ENCODE peak calls at places on chromosomes 11 and 22, in eight cellular contexts. One of them, this sample, is unnamed.

GRCh38 chr11:125941606-125942275 is 4.1 kb upstream of the VSIG10L2 start:
- DNase-seq in psoas muscle: peak; percentile 74
- DNase-seq in fibroblast of pulmonary artery: peak; percentile 34
- DNase-seq in neural progenitor cell: peak; percentile 80
- DNase-seq in PC-3: peak; percentile 72
- DNase-seq in OCI-LY7: peak; percentile 60
- DNase-seq in AG04450: no peak
- DNase-seq in epithelial cell of esophagus: peak; percentile 57
- DNase-seq in this sample: peak; percentile 11

GRCh38 chr11:55503449-55503848 is 50.8 kb upstream of the OR4C15 start:
- DNase-seq in psoas muscle: no peak
- DNase-seq in fibroblast of pulmonary artery: no peak
- DNase-seq in neural progenitor cell: no peak
- DNase-seq in PC-3: peak; percentile 15
- DNase-seq in OCI-LY7: no peak
- DNase-seq in AG04450: no peak
- DNase-seq in epithelial cell of esophagus: no peak
- DNase-seq in this sample: no peak

GRCh38 chr11:71140206-71140919 is 112.0 kb downstream of the SHANK2 start:
- DNase-seq in psoas muscle: no peak
- DNase-seq in fibroblast of pulmonary artery: no peak
- DNase-seq in neural progenitor cell: no peak
- DNase-seq in PC-3: no peak
- DNase-seq in OCI-LY7: no peak
- DNase-seq in AG04450: no peak
- DNase-seq in epithelial cell of esophagus: peak; percentile 60
- DNase-seq in this sample: no peak

GRCh38 chr11:105045897-105046296 is 762 bp upstream of the CARD16 start:
- DNase-seq in psoas muscle: peak; percentile 54
- DNase-seq in fibroblast of pulmonary artery: peak; percentile 11
- DNase-seq in neural progenitor cell: no peak
- DNase-seq in PC-3: no peak
- DNase-seq in OCI-LY7: no peak
- DNase-seq in AG04450: no peak
- DNase-seq in epithelial cell of esophagus: peak; percentile 29
- DNase-seq in this sample: peak; percentile 49

GRCh38 chr11:63939351-63939920 is 634 bp downstream of the NAA40 start:
- DNase-seq in psoas muscle: no peak
- DNase-seq in fibroblast of pulmonary artery: peak; percentile 37
- DNase-seq in neural progenitor cell: no peak
- DNase-seq in PC-3: peak; percentile 37
- DNase-seq in OCI-LY7: peak; percentile 26
- DNase-seq in AG04450: no peak
- DNase-seq in epithelial cell of esophagus: peak; percentile 46
- DNase-seq in this sample: no peak

GRCh38 chr11:130390071-130390758 is 38.2 kb downstream of the ADAMTS8 start:
- DNase-seq in psoas muscle: no peak
- DNase-seq in fibroblast of pulmonary artery: peak; percentile 78
- DNase-seq in neural progenitor cell: no peak
- DNase-seq in PC-3: peak; percentile 78
- DNase-seq in OCI-LY7: peak; percentile 9
- DNase-seq in AG04450: peak; percentile 97
- DNase-seq in epithelial cell of esophagus: peak; percentile 71
- DNase-seq in this sample: peak; percentile 72

GRCh38 chr11:45754261-45754709 is 50.7 kb upstream of the SLC35C1 start:
- DNase-seq in psoas muscle: no peak
- DNase-seq in fibroblast of pulmonary artery: peak; percentile 52
- DNase-seq in neural progenitor cell: no peak
- DNase-seq in PC-3: no peak
- DNase-seq in OCI-LY7: no peak
- DNase-seq in AG04450: no peak
- DNase-seq in epithelial cell of esophagus: no peak
- DNase-seq in this sample: no peak

GRCh38 chr22:24592846-24593809 is at the start of gene LRRC75B:
- DNase-seq in psoas muscle: peak; percentile 93
- DNase-seq in fibroblast of pulmonary artery: peak; percentile 87
- DNase-seq in neural progenitor cell: peak; percentile 90
- DNase-seq in PC-3: peak; percentile 64
- DNase-seq in OCI-LY7: no peak
- DNase-seq in AG04450: peak; percentile 53
- DNase-seq in epithelial cell of esophagus: peak; percentile 74
- DNase-seq in this sample: peak; percentile 87

GRCh38 chr11:76721755-76722677 is 51.5 kb upstream of the LRRC32 start:
- DNase-seq in psoas muscle: peak; percentile 90
- DNase-seq in fibroblast of pulmonary artery: peak; percentile 84
- DNase-seq in neural progenitor cell: peak; percentile 90
- DNase-seq in PC-3: peak; percentile 94
- DNase-seq in OCI-LY7: peak; percentile 67
- DNase-seq in AG04450: peak; percentile 57
- DNase-seq in epithelial cell of esophagus: peak; percentile 79
- DNase-seq in this sample: peak; percentile 77

GRCh38 chr11:17293308-17293707 is 16.8 kb downstream of the NUCB2 start:
- DNase-seq in psoas muscle: no peak
- DNase-seq in fibroblast of pulmonary artery: no peak
- DNase-seq in neural progenitor cell: no peak
- DNase-seq in PC-3: no peak
- DNase-seq in OCI-LY7: no peak
- DNase-seq in AG04450: no peak
- DNase-seq in epithelial cell of esophagus: no peak
- DNase-seq in this sample: no peak

GRCh38 chr11:61978703-61979661 is 11.5 kb upstream of the FTH1 start:
- DNase-seq in psoas muscle: no peak
- DNase-seq in fibroblast of pulmonary artery: peak; percentile 91
- DNase-seq in neural progenitor cell: no peak
- DNase-seq in PC-3: peak; percentile 73
- DNase-seq in OCI-LY7: no peak
- DNase-seq in AG04450: no peak
- DNase-seq in epithelial cell of esophagus: peak; percentile 77
- DNase-seq in this sample: peak; percentile 70

GRCh38 chr11:119436093-119436492 is 13.1 kb upstream of the THY1 start:
- DNase-seq in psoas muscle: no peak
- DNase-seq in fibroblast of pulmonary artery: no peak
- DNase-seq in neural progenitor cell: no peak
- DNase-seq in PC-3: no peak
- DNase-seq in OCI-LY7: no peak
- DNase-seq in AG04450: no peak
- DNase-seq in epithelial cell of esophagus: no peak
- DNase-seq in this sample: no peak

GRCh38 chr11:122155765-122156527 is 39.9 kb upstream of the BLID start:
- DNase-seq in psoas muscle: no peak
- DNase-seq in fibroblast of pulmonary artery: no peak
- DNase-seq in neural progenitor cell: no peak
- DNase-seq in PC-3: peak; percentile 51
- DNase-seq in OCI-LY7: no peak
- DNase-seq in AG04450: no peak
- DNase-seq in epithelial cell of esophagus: no peak
- DNase-seq in this sample: no peak

GRCh38 chr11:61512435-61512834 is 3.9 kb downstream of the LRRC10B start:
- DNase-seq in psoas muscle: no peak
- DNase-seq in fibroblast of pulmonary artery: no peak
- DNase-seq in neural progenitor cell: no peak
- DNase-seq in PC-3: no peak
- DNase-seq in OCI-LY7: no peak
- DNase-seq in AG04450: no peak
- DNase-seq in epithelial cell of esophagus: no peak
- DNase-seq in this sample: no peak

GRCh38 chr22:45468872-45469572 is 33.7 kb upstream of the FBLN1 start:
- DNase-seq in psoas muscle: no peak
- DNase-seq in fibroblast of pulmonary artery: peak; percentile 19
- DNase-seq in neural progenitor cell: no peak
- DNase-seq in PC-3: peak; percentile 70
- DNase-seq in OCI-LY7: no peak
- DNase-seq in AG04450: no peak
- DNase-seq in epithelial cell of esophagus: peak; percentile 81
- DNase-seq in this sample: peak; percentile 85

GRCh38 chr11:31821779-31822574 is 10.9 kb upstream of the PAX6 start:
- DNase-seq in psoas muscle: no peak
- DNase-seq in fibroblast of pulmonary artery: no peak
- DNase-seq in neural progenitor cell: peak; percentile 40
- DNase-seq in PC-3: no peak
- DNase-seq in OCI-LY7: no peak
- DNase-seq in AG04450: no peak
- DNase-seq in epithelial cell of esophagus: no peak
- DNase-seq in this sample: no peak

GRCh38 chr11:44509291-44509690 is 56.2 kb upstream of the CD82 start:
- DNase-seq in psoas muscle: no peak
- DNase-seq in fibroblast of pulmonary artery: no peak
- DNase-seq in neural progenitor cell: peak; percentile 76
- DNase-seq in PC-3: no peak
- DNase-seq in OCI-LY7: no peak
- DNase-seq in AG04450: no peak
- DNase-seq in epithelial cell of esophagus: no peak
- DNase-seq in this sample: no peak

GRCh38 chr11:75554258-75555022 is 7.6 kb upstream of the SERPINH1 start:
- DNase-seq in psoas muscle: peak; percentile 93
- DNase-seq in fibroblast of pulmonary artery: peak; percentile 100
- DNase-seq in neural progenitor cell: peak; percentile 91
- DNase-seq in PC-3: no peak
- DNase-seq in OCI-LY7: no peak
- DNase-seq in AG04450: peak; percentile 100
- DNase-seq in epithelial cell of esophagus: peak; percentile 40
- DNase-seq in this sample: peak; percentile 100
- H3K4me3 ChIP-seq in psoas muscle: peak overlapping the region; percentile 18
- H3K4me3 ChIP-seq in fibroblast of pulmonary artery: peak overlapping the region; percentile 34
- H3K4me3 ChIP-seq in neural progenitor cell: no peak overlapping the region
- H3K4me3 ChIP-seq in PC-3: no peak overlapping the region
- H3K4me3 ChIP-seq in OCI-LY7: no peak overlapping the region
- H3K4me3 ChIP-seq in AG04450: peak overlapping the region; percentile 52
- H3K4me3 ChIP-seq in epithelial cell of esophagus: no peak overlapping the region
- H3K4me3 ChIP-seq in this sample: peak overlapping the region; percentile 48

GRCh38 chr11:78337554-78337924 is 80.1 kb downstream of the GAB2 start:
- DNase-seq in psoas muscle: no peak
- DNase-seq in fibroblast of pulmonary artery: no peak
- DNase-seq in neural progenitor cell: no peak
- DNase-seq in PC-3: no peak
- DNase-seq in OCI-LY7: no peak
- DNase-seq in AG04450: no peak
- DNase-seq in epithelial cell of esophagus: no peak
- DNase-seq in this sample: no peak

GRCh38 chr11:78339483-78339882 is 78.1 kb downstream of the GAB2 start:
- DNase-seq in psoas muscle: no peak
- DNase-seq in fibroblast of pulmonary artery: no peak
- DNase-seq in neural progenitor cell: no peak
- DNase-seq in PC-3: no peak
- DNase-seq in OCI-LY7: no peak
- DNase-seq in AG04450: no peak
- DNase-seq in epithelial cell of esophagus: no peak
- DNase-seq in this sample: no peak

GRCh38 chr11:78334109-78334508 is 83.5 kb downstream of the GAB2 start:
- DNase-seq in psoas muscle: no peak
- DNase-seq in fibroblast of pulmonary artery: no peak
- DNase-seq in neural progenitor cell: no peak
- DNase-seq in PC-3: no peak
- DNase-seq in OCI-LY7: no peak
- DNase-seq in AG04450: no peak
- DNase-seq in epithelial cell of esophagus: no peak
- DNase-seq in this sample: no peak

GRCh38 chr11:78338138-78338537 is 79.5 kb downstream of the GAB2 start:
- DNase-seq in psoas muscle: no peak
- DNase-seq in fibroblast of pulmonary artery: no peak
- DNase-seq in neural progenitor cell: no peak
- DNase-seq in PC-3: no peak
- DNase-seq in OCI-LY7: no peak
- DNase-seq in AG04450: no peak
- DNase-seq in epithelial cell of esophagus: no peak
- DNase-seq in this sample: no peak

DNA sequence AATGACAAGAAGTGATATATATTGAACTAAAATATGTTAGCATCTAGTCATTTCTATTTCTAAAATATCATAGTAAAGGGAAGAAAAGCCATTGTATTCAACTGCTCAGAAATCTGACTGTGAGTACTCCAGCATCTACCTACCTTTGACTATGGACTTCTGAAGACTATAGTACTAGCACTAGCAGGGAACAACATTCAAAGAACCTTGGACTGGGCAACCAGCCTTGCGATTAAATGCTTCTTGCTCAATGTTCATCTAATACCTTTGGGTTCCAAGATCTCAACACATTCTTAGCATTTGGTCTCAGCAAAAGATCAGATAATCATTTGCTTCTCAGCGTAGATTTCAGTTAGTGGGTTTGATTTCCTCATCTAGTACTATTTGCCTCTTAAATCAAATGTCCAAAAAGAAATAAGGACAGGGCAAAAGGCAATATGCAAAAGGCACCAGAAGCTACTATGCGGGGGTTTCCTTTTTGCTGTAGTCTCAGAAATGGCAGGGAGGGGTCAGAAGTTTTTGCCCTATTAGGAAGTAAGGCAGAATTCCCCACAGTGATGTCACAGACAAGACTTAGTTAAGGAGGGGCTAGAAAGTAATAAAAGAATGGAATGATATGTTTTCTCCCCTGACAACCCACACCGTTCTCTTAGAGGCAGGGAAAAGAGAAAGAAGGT is 80.6 kb downstream of the GAB2 start:
- DNase-seq in psoas muscle: no peak
- DNase-seq in fibroblast of pulmonary artery: no peak
- DNase-seq in neural progenitor cell: no peak
- DNase-seq in PC-3: no peak
- DNase-seq in OCI-LY7: no peak
- DNase-seq in AG04450: no peak
- DNase-seq in epithelial cell of esophagus: no peak
- DNase-seq in this sample: no peak
- TF ChIP-seq CTCF in psoas muscle: no peak
- TF ChIP-seq CTCF in fibroblast of pulmonary artery: no peak
- TF ChIP-seq CTCF in neural progenitor cell: no peak
- TF ChIP-seq CTCF in PC-3: no peak
- TF ChIP-seq CTCF in OCI-LY7: no peak
- TF ChIP-seq CTCF in AG04450: no peak
- TF ChIP-seq CTCF in epithelial cell of esophagus: no peak
- TF ChIP-seq CTCF in this sample: no peak

GRCh38 chr11:57778318-57779037 is 16.9 kb downstream of the CTNND1 start:
- DNase-seq in psoas muscle: peak; percentile 88
- DNase-seq in fibroblast of pulmonary artery: peak; percentile 100
- DNase-seq in neural progenitor cell: peak; percentile 87
- DNase-seq in PC-3: peak; percentile 99
- DNase-seq in OCI-LY7: no peak
- DNase-seq in AG04450: peak; percentile 95
- DNase-seq in epithelial cell of esophagus: peak; percentile 89
- DNase-seq in this sample: peak; percentile 99
- H3K4me3 ChIP-seq in psoas muscle: peak overlapping the region; percentile 38
- H3K4me3 ChIP-seq in fibroblast of pulmonary artery: peak overlapping the region; percentile 39
- H3K4me3 ChIP-seq in neural progenitor cell: peak overlapping the region; percentile 26
- H3K4me3 ChIP-seq in PC-3: peak overlapping the region; percentile 60
- H3K4me3 ChIP-seq in OCI-LY7: no peak overlapping the region
- H3K4me3 ChIP-seq in AG04450: peak overlapping the region; percentile 10
- H3K4me3 ChIP-seq in epithelial cell of esophagus: peak overlapping the region; percentile 29
- H3K4me3 ChIP-seq in this sample: peak overlapping the region; percentile 30

DNA sequence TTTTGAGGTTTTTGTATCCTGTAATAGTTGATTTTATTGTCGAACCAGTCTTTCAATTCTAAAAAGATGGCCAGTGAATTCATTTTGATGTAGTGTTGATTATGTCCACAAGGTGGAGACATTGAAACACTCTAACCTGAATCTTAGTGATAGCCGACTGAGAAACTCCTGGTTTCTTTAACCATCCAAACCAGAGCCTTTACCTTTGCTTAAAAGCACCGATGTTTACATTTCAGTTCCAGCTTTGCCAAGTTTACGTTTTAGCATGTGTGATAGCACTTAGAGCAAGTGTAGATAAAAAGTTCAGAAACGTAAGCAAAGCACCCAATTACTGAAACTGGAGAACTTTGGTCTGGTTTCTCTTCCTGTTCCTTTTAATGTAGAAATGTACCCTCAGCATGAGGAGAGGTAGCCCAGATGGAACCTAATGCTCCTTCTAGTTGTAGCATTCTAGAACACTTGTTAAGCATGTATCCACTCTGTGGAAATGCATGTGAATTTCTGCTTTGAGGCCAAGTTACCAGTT is 208.7 kb downstream of the DBX1 start:
- DNase-seq in psoas muscle: no peak
- DNase-seq in fibroblast of pulmonary artery: peak; percentile 78
- DNase-seq in neural progenitor cell: peak; percentile 77
- DNase-seq in PC-3: peak; percentile 87
- DNase-seq in OCI-LY7: peak; percentile 58
- DNase-seq in AG04450: no peak
- DNase-seq in epithelial cell of esophagus: peak; percentile 68
- DNase-seq in this sample: peak; percentile 54
- TF ChIP-seq CTCF in psoas muscle: peak; percentile 78
- TF ChIP-seq CTCF in fibroblast of pulmonary artery: peak; percentile 55
- TF ChIP-seq CTCF in neural progenitor cell: peak; percentile 77
- TF ChIP-seq CTCF in PC-3: peak; percentile 70
- TF ChIP-seq CTCF in OCI-LY7: peak; percentile 88
- TF ChIP-seq CTCF in AG04450: peak; percentile 71
- TF ChIP-seq CTCF in epithelial cell of esophagus: peak; percentile 65
- TF ChIP-seq CTCF in this sample: peak; percentile 65

This sample was measured in AG10803.